ENCODE peak calls at places on chromosome 2, in nine cellular contexts. One of them, this sample, is unnamed.

GRCh38 chr2:10521356-10521755 is 73.2 kb upstream of the ODC1 start:
- DNase-seq in fibroblast of lung: no peak
- DNase-seq in activated T-cell treated with anti-CD3 and anti-CD28 coated beads for 1 hour: no peak
- DNase-seq in BJ: no peak
- DNase-seq in left ventricle myocardium inferior: no peak
- DNase-seq in stimulated activated CD4-positive, alpha-beta T cell treated with anti-CD3 and anti-CD28 coated beads, Interleukin-1b, Interleukin-23, amount 100 ng/mL, for 1 hour: no peak
- DNase-seq in tibial artery: no peak
- DNase-seq in NCI-H748 treated with DMSO at 0.1 percent for 48 hours: no peak
- DNase-seq in heart right ventricle: no peak
- DNase-seq in this sample: no peak

GRCh38 chr2:67259581-67260347 is 137.4 kb upstream of the ETAA1 start:
- DNase-seq in NCI-H748 treated with DMSO at 0.1 percent for 48 hours: no peak
- DNase-seq in activated T-cell treated with anti-CD3 and anti-CD28 coated beads for 1 hour: no peak
- DNase-seq in left ventricle myocardium inferior: peak; percentile 32
- DNase-seq in heart right ventricle: peak; percentile 29
- DNase-seq in BJ: peak; percentile 87
- DNase-seq in tibial artery: no peak
- DNase-seq in stimulated activated CD4-positive, alpha-beta T cell treated with anti-CD3 and anti-CD28 coated beads, Interleukin-1b, Interleukin-23, amount 100 ng/mL, for 1 hour: no peak
- DNase-seq in fibroblast of lung: peak; percentile 97
- DNase-seq in this sample: peak; percentile 56

GRCh38 chr2:21396252-21396651 is 272.5 kb downstream of the TDRD15 start:
- DNase-seq in activated T-cell treated with anti-CD3 and anti-CD28 coated beads for 1 hour: no peak
- DNase-seq in left ventricle myocardium inferior: no peak
- DNase-seq in stimulated activated CD4-positive, alpha-beta T cell treated with anti-CD3 and anti-CD28 coated beads, Interleukin-1b, Interleukin-23, amount 100 ng/mL, for 1 hour: no peak
- DNase-seq in NCI-H748 treated with DMSO at 0.1 percent for 48 hours: no peak
- DNase-seq in tibial artery: no peak
- DNase-seq in fibroblast of lung: no peak
- DNase-seq in BJ: no peak
- DNase-seq in heart right ventricle: no peak
- DNase-seq in this sample: no peak

GRCh38 chr2:140273958-140274357 is 1493.8 kb upstream of the NXPH2 start:
- DNase-seq in left ventricle myocardium inferior: no peak
- DNase-seq in stimulated activated CD4-positive, alpha-beta T cell treated with anti-CD3 and anti-CD28 coated beads, Interleukin-1b, Interleukin-23, amount 100 ng/mL, for 1 hour: no peak
- DNase-seq in activated T-cell treated with anti-CD3 and anti-CD28 coated beads for 1 hour: no peak
- DNase-seq in fibroblast of lung: no peak
- DNase-seq in tibial artery: no peak
- DNase-seq in NCI-H748 treated with DMSO at 0.1 percent for 48 hours: no peak
- DNase-seq in BJ: no peak
- DNase-seq in heart right ventricle: no peak
- DNase-seq in this sample: no peak

GRCh38 chr2:77520981-77521380 is 1.2 kb downstream of the LRRTM4 start:
- DNase-seq in stimulated activated CD4-positive, alpha-beta T cell treated with anti-CD3 and anti-CD28 coated beads, Interleukin-1b, Interleukin-23, amount 100 ng/mL, for 1 hour: no peak
- DNase-seq in NCI-H748 treated with DMSO at 0.1 percent for 48 hours: no peak
- DNase-seq in heart right ventricle: no peak
- DNase-seq in left ventricle myocardium inferior: no peak
- DNase-seq in fibroblast of lung: no peak
- DNase-seq in tibial artery: no peak
- DNase-seq in activated T-cell treated with anti-CD3 and anti-CD28 coated beads for 1 hour: no peak
- DNase-seq in BJ: no peak
- DNase-seq in this sample: no peak

GRCh38 chr2:96325038-96325883 is at the start of gene ITPRIPL1:
- DNase-seq in stimulated activated CD4-positive, alpha-beta T cell treated with anti-CD3 and anti-CD28 coated beads, Interleukin-1b, Interleukin-23, amount 100 ng/mL, for 1 hour: no peak
- DNase-seq in NCI-H748 treated with DMSO at 0.1 percent for 48 hours: no peak
- DNase-seq in fibroblast of lung: no peak
- DNase-seq in tibial artery: peak; percentile 59
- DNase-seq in heart right ventricle: no peak
- DNase-seq in BJ: no peak
- DNase-seq in activated T-cell treated with anti-CD3 and anti-CD28 coated beads for 1 hour: no peak
- DNase-seq in left ventricle myocardium inferior: no peak
- DNase-seq in this sample: no peak

GRCh38 chr2:46031124-46031523 is 266.1 kb upstream of the EPAS1 start:
- DNase-seq in tibial artery: no peak
- DNase-seq in left ventricle myocardium inferior: no peak
- DNase-seq in heart right ventricle: no peak
- DNase-seq in fibroblast of lung: no peak
- DNase-seq in BJ: no peak
- DNase-seq in stimulated activated CD4-positive, alpha-beta T cell treated with anti-CD3 and anti-CD28 coated beads, Interleukin-1b, Interleukin-23, amount 100 ng/mL, for 1 hour: no peak
- DNase-seq in NCI-H748 treated with DMSO at 0.1 percent for 48 hours: no peak
- DNase-seq in activated T-cell treated with anti-CD3 and anti-CD28 coated beads for 1 hour: no peak
- DNase-seq in this sample: no peak

GRCh38 chr2:169005994-169006393 is 25.1 kb downstream of the ABCB11 start:
- DNase-seq in heart right ventricle: no peak
- DNase-seq in stimulated activated CD4-positive, alpha-beta T cell treated with anti-CD3 and anti-CD28 coated beads, Interleukin-1b, Interleukin-23, amount 100 ng/mL, for 1 hour: no peak
- DNase-seq in NCI-H748 treated with DMSO at 0.1 percent for 48 hours: no peak
- DNase-seq in fibroblast of lung: no peak
- DNase-seq in tibial artery: no peak
- DNase-seq in left ventricle myocardium inferior: no peak
- DNase-seq in activated T-cell treated with anti-CD3 and anti-CD28 coated beads for 1 hour: no peak
- DNase-seq in BJ: no peak
- DNase-seq in this sample: no peak

GRCh38 chr2:237073552-237073951 is 12.1 kb upstream of the COPS8 start:
- DNase-seq in stimulated activated CD4-positive, alpha-beta T cell treated with anti-CD3 and anti-CD28 coated beads, Interleukin-1b, Interleukin-23, amount 100 ng/mL, for 1 hour: no peak
- DNase-seq in activated T-cell treated with anti-CD3 and anti-CD28 coated beads for 1 hour: no peak
- DNase-seq in left ventricle myocardium inferior: no peak
- DNase-seq in tibial artery: no peak
- DNase-seq in fibroblast of lung: peak; percentile 91
- DNase-seq in BJ: peak; percentile 54
- DNase-seq in heart right ventricle: no peak
- DNase-seq in NCI-H748 treated with DMSO at 0.1 percent for 48 hours: no peak
- DNase-seq in this sample: peak; percentile 59

GRCh38 chr2:36568533-36569246 is 29.3 kb downstream of the FEZ2 start:
- DNase-seq in fibroblast of lung: peak; percentile 79
- DNase-seq in left ventricle myocardium inferior: no peak
- DNase-seq in heart right ventricle: no peak
- DNase-seq in tibial artery: no peak
- DNase-seq in stimulated activated CD4-positive, alpha-beta T cell treated with anti-CD3 and anti-CD28 coated beads, Interleukin-1b, Interleukin-23, amount 100 ng/mL, for 1 hour: no peak
- DNase-seq in NCI-H748 treated with DMSO at 0.1 percent for 48 hours: no peak
- DNase-seq in BJ: no peak
- DNase-seq in activated T-cell treated with anti-CD3 and anti-CD28 coated beads for 1 hour: no peak
- DNase-seq in this sample: peak; percentile 71

GRCh38 chr2:172062402-172063004 is 22.8 kb upstream of the DLX1 start:
- DNase-seq in fibroblast of lung: no peak
- DNase-seq in activated T-cell treated with anti-CD3 and anti-CD28 coated beads for 1 hour: no peak
- DNase-seq in NCI-H748 treated with DMSO at 0.1 percent for 48 hours: no peak
- DNase-seq in left ventricle myocardium inferior: no peak
- DNase-seq in BJ: no peak
- DNase-seq in tibial artery: no peak
- DNase-seq in heart right ventricle: no peak
- DNase-seq in stimulated activated CD4-positive, alpha-beta T cell treated with anti-CD3 and anti-CD28 coated beads, Interleukin-1b, Interleukin-23, amount 100 ng/mL, for 1 hour: no peak
- DNase-seq in this sample: no peak

GRCh38 chr2:165833156-165833555 is 39.1 kb upstream of the GALNT3 start:
- DNase-seq in tibial artery: no peak
- DNase-seq in NCI-H748 treated with DMSO at 0.1 percent for 48 hours: no peak
- DNase-seq in activated T-cell treated with anti-CD3 and anti-CD28 coated beads for 1 hour: no peak
- DNase-seq in left ventricle myocardium inferior: no peak
- DNase-seq in stimulated activated CD4-positive, alpha-beta T cell treated with anti-CD3 and anti-CD28 coated beads, Interleukin-1b, Interleukin-23, amount 100 ng/mL, for 1 hour: no peak
- DNase-seq in heart right ventricle: no peak
- DNase-seq in BJ: peak; percentile 35
- DNase-seq in fibroblast of lung: peak; percentile 83
- DNase-seq in this sample: peak; percentile 15

GRCh38 chr2:86012017-86012712 is 93.5 kb downstream of the POLR1A start:
- DNase-seq in NCI-H748 treated with DMSO at 0.1 percent for 48 hours: no peak
- DNase-seq in BJ: no peak
- DNase-seq in fibroblast of lung: no peak
- DNase-seq in activated T-cell treated with anti-CD3 and anti-CD28 coated beads for 1 hour: no peak
- DNase-seq in tibial artery: peak; percentile 53
- DNase-seq in stimulated activated CD4-positive, alpha-beta T cell treated with anti-CD3 and anti-CD28 coated beads, Interleukin-1b, Interleukin-23, amount 100 ng/mL, for 1 hour: no peak
- DNase-seq in left ventricle myocardium inferior: no peak
- DNase-seq in heart right ventricle: no peak
- DNase-seq in this sample: no peak

GRCh38 chr2:207706936-207707860 is 4.2 kb upstream of the CCNYL1 start:
- DNase-seq in stimulated activated CD4-positive, alpha-beta T cell treated with anti-CD3 and anti-CD28 coated beads, Interleukin-1b, Interleukin-23, amount 100 ng/mL, for 1 hour: no peak
- DNase-seq in heart right ventricle: no peak
- DNase-seq in BJ: no peak
- DNase-seq in activated T-cell treated with anti-CD3 and anti-CD28 coated beads for 1 hour: no peak
- DNase-seq in NCI-H748 treated with DMSO at 0.1 percent for 48 hours: no peak
- DNase-seq in left ventricle myocardium inferior: no peak
- DNase-seq in tibial artery: no peak
- DNase-seq in fibroblast of lung: no peak
- DNase-seq in this sample: no peak

GRCh38 chr2:3305431-3305830 is 72.2 kb downstream of the EIPR1 start:
- DNase-seq in activated T-cell treated with anti-CD3 and anti-CD28 coated beads for 1 hour: no peak
- DNase-seq in NCI-H748 treated with DMSO at 0.1 percent for 48 hours: no peak
- DNase-seq in heart right ventricle: no peak
- DNase-seq in tibial artery: no peak
- DNase-seq in left ventricle myocardium inferior: no peak
- DNase-seq in BJ: no peak
- DNase-seq in stimulated activated CD4-positive, alpha-beta T cell treated with anti-CD3 and anti-CD28 coated beads, Interleukin-1b, Interleukin-23, amount 100 ng/mL, for 1 hour: no peak
- DNase-seq in fibroblast of lung: no peak
- DNase-seq in this sample: no peak

GRCh38 chr2:157898591-157898996 is 22.5 kb upstream of the ACVR1 start:
- DNase-seq in fibroblast of lung: peak; percentile 95
- DNase-seq in tibial artery: no peak
- DNase-seq in activated T-cell treated with anti-CD3 and anti-CD28 coated beads for 1 hour: peak; percentile 21
- DNase-seq in NCI-H748 treated with DMSO at 0.1 percent for 48 hours: no peak
- DNase-seq in left ventricle myocardium inferior: no peak
- DNase-seq in heart right ventricle: no peak
- DNase-seq in BJ: peak; percentile 55
- DNase-seq in stimulated activated CD4-positive, alpha-beta T cell treated with anti-CD3 and anti-CD28 coated beads, Interleukin-1b, Interleukin-23, amount 100 ng/mL, for 1 hour: peak; percentile 41
- DNase-seq in this sample: peak; percentile 78

GRCh38 chr2:44242929-44243328 is 32.4 kb upstream of the SLC3A1 start:
- DNase-seq in fibroblast of lung: no peak
- DNase-seq in activated T-cell treated with anti-CD3 and anti-CD28 coated beads for 1 hour: no peak
- DNase-seq in left ventricle myocardium inferior: no peak
- DNase-seq in heart right ventricle: no peak
- DNase-seq in NCI-H748 treated with DMSO at 0.1 percent for 48 hours: no peak
- DNase-seq in BJ: no peak
- DNase-seq in stimulated activated CD4-positive, alpha-beta T cell treated with anti-CD3 and anti-CD28 coated beads, Interleukin-1b, Interleukin-23, amount 100 ng/mL, for 1 hour: no peak
- DNase-seq in tibial artery: no peak
- DNase-seq in this sample: no peak

GRCh38 chr2:240817496-240818292 is 2.3 kb downstream of the KIF1A start:
- DNase-seq in BJ: no peak
- DNase-seq in stimulated activated CD4-positive, alpha-beta T cell treated with anti-CD3 and anti-CD28 coated beads, Interleukin-1b, Interleukin-23, amount 100 ng/mL, for 1 hour: no peak
- DNase-seq in fibroblast of lung: no peak
- DNase-seq in activated T-cell treated with anti-CD3 and anti-CD28 coated beads for 1 hour: no peak
- DNase-seq in left ventricle myocardium inferior: peak; percentile 7
- DNase-seq in NCI-H748 treated with DMSO at 0.1 percent for 48 hours: no peak
- DNase-seq in heart right ventricle: no peak
- DNase-seq in tibial artery: peak; percentile 59
- DNase-seq in this sample: no peak

GRCh38 chr2:173355866-173356508 is 1.3 kb downstream of the CDCA7 start:
- DNase-seq in BJ: no peak
- DNase-seq in tibial artery: no peak
- DNase-seq in activated T-cell treated with anti-CD3 and anti-CD28 coated beads for 1 hour: no peak
- DNase-seq in stimulated activated CD4-positive, alpha-beta T cell treated with anti-CD3 and anti-CD28 coated beads, Interleukin-1b, Interleukin-23, amount 100 ng/mL, for 1 hour: no peak
- DNase-seq in left ventricle myocardium inferior: no peak
- DNase-seq in heart right ventricle: no peak
- DNase-seq in NCI-H748 treated with DMSO at 0.1 percent for 48 hours: no peak
- DNase-seq in fibroblast of lung: no peak
- DNase-seq in this sample: no peak

GRCh38 chr2:237700583-237701032 is 73.2 kb downstream of the LRRFIP1 start:
- DNase-seq in NCI-H748 treated with DMSO at 0.1 percent for 48 hours: no peak
- DNase-seq in activated T-cell treated with anti-CD3 and anti-CD28 coated beads for 1 hour: peak; percentile 45
- DNase-seq in heart right ventricle: peak; percentile 84
- DNase-seq in BJ: no peak
- DNase-seq in stimulated activated CD4-positive, alpha-beta T cell treated with anti-CD3 and anti-CD28 coated beads, Interleukin-1b, Interleukin-23, amount 100 ng/mL, for 1 hour: peak; percentile 56
- DNase-seq in tibial artery: peak; percentile 94
- DNase-seq in fibroblast of lung: peak; percentile 83
- DNase-seq in left ventricle myocardium inferior: peak; percentile 70
- DNase-seq in this sample: peak; percentile 85

This sample was measured in Daoy.